ENCODE peak calls at places on chromosomes 7 and 10, in six cellular contexts. A is T-helper 2 cell, T is COLO829, G is neuronal stem cell, W is T-helper 9 cell, V is NCI-H2081. U is an unnamed sample.

GRCh38 chr10:75707080-75707840 is 275.8 kb downstream of the LRMDA start:
- DNase-seq in A (no peak), G (no peak), T (no peak), V (no peak), W (no peak), U (no peak)

GRCh38 chr10:70925377-70926214 is 37.2 kb upstream of the PCBD1 start:
- DNase-seq in W (peak; percentile 32), T (no peak), A (no peak), V (no peak), G (peak; percentile 57), U (no peak)

GRCh38 chr7:114663502-114663901 is 248.9 kb downstream of the FOXP2 start:
- DNase-seq in T (no peak), V (peak; percentile 85), G (peak; percentile 14), A (no peak), W (no peak), U (no peak)

GRCh38 chr7:76225379-76225778 is 23.7 kb downstream of the SRRM3 start:
- DNase-seq in G (peak; percentile 66), T (no peak), W (no peak), V (no peak), A (no peak), U (no peak)

GRCh38 chr7:78438433-78438832 is 639.9 kb downstream of the PHTF2 start:
- DNase-seq in G (no peak), V (peak; percentile 72), T (no peak), W (no peak), A (no peak), U (no peak)

GRCh38 chr7:20199015-20199737 is 18.0 kb downstream of the MACC1 start:
- DNase-seq in W (no peak), V (peak; percentile 49), A (no peak), G (no peak), T (peak; percentile 91), U (no peak)

GRCh38 chr10:131860806-131861440 is 39.9 kb upstream of the PPP2R2D start:
- DNase-seq in V (no peak), W (no peak), A (no peak), T (no peak), G (no peak), U (no peak)

GRCh38 chr7:64875258-64875657 is 27.8 kb upstream of the ZNF273 start:
- DNase-seq in A (no peak), G (no peak), V (no peak), W (no peak), T (no peak), U (no peak)

GRCh38 chr7:18290865-18291264 is 204.7 kb upstream of the HDAC9 start:
- DNase-seq in A (no peak), G (no peak), T (no peak), W (no peak), V (no peak), U (no peak)

GRCh38 chr10:821322-821721 is 110.2 kb downstream of the LARP4B start:
- DNase-seq in T (no peak), V (no peak), W (no peak), A (no peak), G (no peak), U (no peak)

GRCh38 chr7:45217358-45217757 is 59.8 kb downstream of the RAMP3 start:
- DNase-seq in A (no peak), G (no peak), V (no peak), W (no peak), T (no peak), U (no peak)

GRCh38 chr7:150560486-150560885 is 6.7 kb upstream of the GIMAP4 start:
- DNase-seq in V (no peak), W (no peak), G (no peak), T (no peak), A (no peak), U (no peak)

U was measured in effector memory CD4-positive, alpha-beta T cell.